ENCODE peak calls at places on chromosomes 1 and 21, in seven cellular contexts. H, O, Q, W, K, E and L are unnamed samples.

GRCh38 chr1:10788592-10789006 is 7.8 kb downstream of the CASZ1 start:
- DNase-seq in H (no peak), O (no peak), Q (no peak), W (no peak), K (peak; percentile 29), E (no peak), L (no peak)

GRCh38 chr1:109535481-109535880 is 4.2 kb upstream of the GPR61 start:
- DNase-seq in H (no peak), O (no peak), Q (no peak), W (no peak), K (no peak), E (no peak), L (no peak)

GRCh38 chr1:8495928-8496401 is 178.1 kb downstream of the SLC45A1 start:
- DNase-seq in H (no peak), O (no peak), Q (peak; percentile 7), W (no peak), K (no peak), E (no peak), L (no peak)

GRCh38 chr1:186722711-186723309 is 42.6 kb upstream of the PTGS2 start:
- DNase-seq in H (peak; percentile 2), O (peak; percentile 5), Q (no peak), W (no peak), K (no peak), E (peak; percentile 72), L (no peak)

GRCh38 chr1:41282679-41283317 is 40.7 kb upstream of the SCMH1 start:
- DNase-seq in H (peak; percentile 6), O (no peak), Q (peak; percentile 11), W (peak; percentile 11), K (peak; percentile 71), E (peak; percentile 22), L (no peak)

GRCh38 chr1:228101614-228101993 is 1.5 kb downstream of the C1orf35 start:
- DNase-seq in H (peak; percentile 41), O (no peak), Q (no peak), W (no peak), K (no peak), E (no peak), L (no peak)

GRCh38 chr1:6353948-6354658 is 39.5 kb downstream of the ACOT7 start:
- DNase-seq in H (no peak), O (no peak), Q (no peak), W (no peak), K (no peak), E (no peak), L (no peak)

GRCh38 chr1:208047975-208048374 is 137.1 kb upstream of the CD34 start:
- DNase-seq in H (no peak), O (no peak), Q (no peak), W (no peak), K (no peak), E (no peak), L (no peak)

GRCh38 chr1:148309940-148310500 is 157.9 kb upstream of the NBPF11 start:
- DNase-seq in H (no peak), O (no peak), Q (no peak), W (no peak), K (peak; percentile 78), E (no peak), L (no peak)

GRCh38 chr1:45067806-45068205 is 55.8 kb downstream of the UROD start:
- DNase-seq in H (no peak), O (no peak), Q (no peak), W (no peak), K (no peak), E (no peak), L (no peak)

GRCh38 chr1:58765016-58765415 is 18.8 kb downstream of the JUN start:
- DNase-seq in H (no peak), O (no peak), Q (no peak), W (no peak), K (no peak), E (peak; percentile 60), L (no peak)

GRCh38 chr1:63038586-63038985 is 254.7 kb downstream of the ATG4C start:
- DNase-seq in H (no peak), O (no peak), Q (no peak), W (no peak), K (no peak), E (no peak), L (no peak)

GRCh38 chr1:89069955-89070354 is 4.9 kb upstream of the GBP1 start:
- DNase-seq in H (peak; percentile 36), O (no peak), Q (no peak), W (no peak), K (no peak), E (peak; percentile 29), L (no peak)

GRCh38 chr1:16073490-16074104 is at the start of gene FAM131C:
- DNase-seq in H (peak; percentile 30), O (no peak), Q (peak; percentile 44), W (peak; percentile 48), K (no peak), E (no peak), L (no peak)

GRCh38 chr1:51648180-51649109 is 31.6 kb downstream of the OSBPL9 start:
- DNase-seq in H (no peak), O (peak; percentile 66), Q (no peak), W (no peak), K (no peak), E (peak; percentile 66), L (peak; percentile 73)

GRCh38 chr1:168148916-168149315 is 12.2 kb upstream of the GPR161 start:
- DNase-seq in H (no peak), O (no peak), Q (no peak), W (no peak), K (no peak), E (no peak), L (no peak)

GRCh38 chr21:45255381-45256020 is 32.2 kb downstream of the POFUT2 start:
- DNase-seq in H (no peak), O (no peak), Q (no peak), W (no peak), K (peak; percentile 86), E (no peak), L (no peak)